ENCODE peak calls at places on chromosome X, in six cellular contexts. J, C, R, K, G and O are unnamed samples.

GRCh38 chrX:14015294-14015693 is 14.4 kb downstream of the GEMIN8 start:
- DNase-seq in J (no peak), C (no peak), R (peak; percentile 84), K (peak; percentile 35), G (no peak), O (no peak)

GRCh38 chrX:46034868-46035267 is 510.4 kb downstream of the ZNF674 start:
- DNase-seq in J (no peak), C (no peak), R (no peak), K (no peak), G (no peak), O (no peak)

GRCh38 chrX:152941328-152942111 is 43.7 kb downstream of the ZNF185 start:
- DNase-seq in J (peak; percentile 95), C (peak; percentile 95), R (peak; percentile 88), K (peak; percentile 93), G (peak; percentile 93), O (peak; percentile 94)

GRCh38 chrX:2576793-2577192 is 76.0 kb upstream of the DHRSX start:
- DNase-seq in J (no peak), C (no peak), R (peak; percentile 13), K (peak; percentile 13), G (no peak), O (no peak)

GRCh38 chrX:134625315-134625718 is 33.0 kb downstream of the PLAC1 start:
- DNase-seq in J (no peak), C (no peak), R (peak; percentile 72), K (no peak), G (no peak), O (no peak)

GRCh38 chrX:13598877-13599276 is 29.5 kb downstream of the EGFL6 start:
- DNase-seq in J (peak; percentile 23), C (no peak), R (peak; percentile 25), K (peak; percentile 24), G (no peak), O (no peak)

GRCh38 chrX:9164535-9165425 is 130.9 kb upstream of the FAM9B start:
- DNase-seq in J (no peak), C (no peak), R (peak; percentile 29), K (peak; percentile 50), G (no peak), O (no peak)

GRCh38 chrX:10089378-10089795 is 67.4 kb upstream of the CLCN4 start:
- DNase-seq in J (no peak), C (no peak), R (no peak), K (no peak), G (no peak), O (no peak)

GRCh38 chrX:20361081-20361889 is 94.6 kb upstream of the RPS6KA3 start:
- DNase-seq in J (peak; percentile 17), C (no peak), R (peak; percentile 65), K (peak; percentile 72), G (no peak), O (no peak)

GRCh38 chrX:21996872-21997271 is 35.3 kb upstream of the PHEX start:
- DNase-seq in J (no peak), C (no peak), R (peak; percentile 82), K (peak; percentile 79), G (no peak), O (no peak)

GRCh38 chrX:112053169-112053568 is 29.4 kb downstream of the TRPC5 start:
- DNase-seq in J (no peak), C (no peak), R (no peak), K (no peak), G (no peak), O (no peak)

GRCh38 chrX:8433296-8434094 is 31.1 kb upstream of the VCX3B start:
- DNase-seq in J (no peak), C (no peak), R (peak; percentile 1), K (no peak), G (no peak), O (no peak)

GRCh38 chrX:139026406-139027200 is 315.1 kb upstream of the FGF13 start:
- DNase-seq in J (no peak), C (no peak), R (no peak), K (no peak), G (no peak), O (no peak)

GRCh38 chrX:45769919-45770582 is 569.4 kb upstream of the DIPK2B start:
- DNase-seq in J (peak; percentile 26), C (no peak), R (peak; percentile 85), K (peak; percentile 96), G (peak; percentile 80), O (peak; percentile 85)

GRCh38 chrX:12753366-12753765 is 37.8 kb upstream of the PRPS2 start:
- DNase-seq in J (no peak), C (no peak), R (no peak), K (no peak), G (no peak), O (no peak)

GRCh38 chrX:103248553-103248952 is 6.4 kb downstream of the TCEAL8 start:
- DNase-seq in J (no peak), C (no peak), R (peak; percentile 30), K (peak; percentile 49), G (no peak), O (no peak)

GRCh38 chrX:43469391-43470054 is 186.6 kb upstream of the MAOA start:
- DNase-seq in J (no peak), C (no peak), R (no peak), K (no peak), G (no peak), O (no peak)

GRCh38 chrX:119605398-119605738 is 856 bp downstream of the NKRF start:
- DNase-seq in J (no peak), C (peak; percentile 13), R (no peak), K (peak; percentile 2), G (no peak), O (peak; percentile 59)

GRCh38 chrX:68307767-68308166 is 125.5 kb downstream of the OPHN1 start:
- DNase-seq in J (no peak), C (no peak), R (peak; percentile 82), K (peak; percentile 79), G (no peak), O (no peak)

GRCh38 chrX:131704136-131704695 is 160.3 kb downstream of the OR13H1 start:
- DNase-seq in J (no peak), C (peak; percentile 94), R (peak; percentile 84), K (no peak), G (peak; percentile 93), O (no peak)

GRCh38 chrX:77398341-77398740 is 48.8 kb upstream of the FGF16 start:
- DNase-seq in J (no peak), C (no peak), R (peak; percentile 38), K (no peak), G (no peak), O (no peak)

GRCh38 chrX:122244080-122244479 is 940.0 kb upstream of the GRIA3 start:
- DNase-seq in J (no peak), C (no peak), R (no peak), K (no peak), G (no peak), O (no peak)

GRCh38 chrX:154517101-154517781 is 1.2 kb upstream of the FAM3A start:
- DNase-seq in J (peak; percentile 11), C (no peak), R (no peak), K (no peak), G (no peak), O (no peak)

DNA sequence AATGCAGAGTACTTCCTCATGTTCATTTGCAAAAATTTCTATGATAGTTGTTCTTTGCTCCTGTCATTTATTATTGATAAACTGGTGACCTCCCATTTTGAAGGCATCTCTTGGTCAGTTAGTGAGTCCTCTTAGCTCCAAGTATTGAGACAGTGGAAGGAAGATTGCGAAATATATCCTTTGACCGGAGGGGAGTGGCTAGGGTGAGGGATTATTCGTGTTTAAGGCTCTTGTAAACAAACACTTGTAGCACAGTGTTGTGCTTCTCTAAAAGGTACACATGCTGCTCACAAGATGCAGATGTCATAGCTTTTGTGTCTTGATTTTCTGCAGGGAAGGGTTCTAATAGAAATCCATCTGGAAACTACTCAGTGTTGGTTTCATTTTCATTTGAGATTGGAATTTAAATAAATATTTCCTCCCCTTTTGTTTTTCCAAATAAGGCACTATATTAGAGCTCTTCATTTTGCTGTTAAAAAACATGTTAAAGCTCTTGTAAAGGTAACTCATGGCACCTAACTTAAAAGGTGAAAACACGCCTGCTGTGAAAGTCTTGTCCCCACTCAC is 21.8 kb downstream of the TXLNG start:
- DNase-seq in J (no peak), C (no peak), R (peak; percentile 80), K (peak; percentile 65), G (no peak), O (no peak)
- H3K4me3 ChIP-seq in J (no peak overlapping the region), C (no peak overlapping the region), R (peak overlapping the region; percentile 32), K (peak overlapping the region; percentile 53), G (no peak overlapping the region), O (peak overlapping the region; percentile 36)

GRCh38 chrX:53282313-53282712 is 929 bp upstream of the IQSEC2 start:
- DNase-seq in J (peak; percentile 42), C (no peak), R (no peak), K (peak; percentile 44), G (no peak), O (no peak)

GRCh38 chrX:53280316-53280702 is 1.1 kb downstream of the IQSEC2 start:
- DNase-seq in J (no peak), C (no peak), R (no peak), K (no peak), G (no peak), O (no peak)

GRCh38 chrX:53283099-53283498 is 1.7 kb upstream of the IQSEC2 start:
- DNase-seq in J (no peak), C (no peak), R (no peak), K (no peak), G (no peak), O (no peak)

GRCh38 chrX:53280703-53281320 is 572 bp downstream of the IQSEC2 start:
- DNase-seq in J (peak; percentile 27), C (no peak), R (peak; percentile 44), K (peak; percentile 49), G (peak; percentile 67), O (no peak)

GRCh38 chrX:53281321-53281822 is at the start of gene IQSEC2:
- DNase-seq in J (peak; percentile 61), C (peak; percentile 34), R (peak; percentile 81), K (peak; percentile 83), G (peak; percentile 92), O (peak; percentile 91)
- H3K4me3 ChIP-seq in J (peak within 1 kb of the TSS; percentile 31), C (no peak within 1 kb of the TSS), R (peak within 1 kb of the TSS; percentile 39), K (peak within 1 kb of the TSS; percentile 24), G (peak within 1 kb of the TSS; percentile 52), O (peak within 1 kb of the TSS; percentile 55)

DNA sequence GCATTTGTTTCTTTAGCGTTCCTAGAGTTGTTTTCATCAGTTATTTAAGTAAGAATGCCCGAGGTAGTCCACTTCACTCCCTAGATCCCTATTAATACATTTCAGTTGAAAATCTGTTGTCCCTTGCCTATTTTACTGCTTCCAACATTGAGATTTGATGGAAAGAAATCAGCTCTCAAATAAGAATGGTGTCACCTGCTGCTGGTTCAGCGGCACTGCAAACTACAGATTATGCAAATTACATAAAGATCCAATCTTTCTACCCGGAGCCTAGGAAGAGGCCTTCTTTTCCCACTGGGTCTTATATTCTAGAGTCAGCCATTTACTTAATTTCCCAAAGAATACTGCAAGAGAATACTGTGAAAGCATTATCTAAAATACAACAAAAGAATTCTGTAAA is 597.6 kb upstream of the MAGEB2 start:
- DNase-seq in J (peak; percentile 12), C (no peak), R (peak; percentile 8), K (peak; percentile 21), G (no peak), O (no peak)
- H3K4me3 ChIP-seq in J (no peak overlapping the region), C (no peak overlapping the region), R (no peak overlapping the region), K (no peak overlapping the region), G (no peak overlapping the region), O (no peak overlapping the region)

DNA sequence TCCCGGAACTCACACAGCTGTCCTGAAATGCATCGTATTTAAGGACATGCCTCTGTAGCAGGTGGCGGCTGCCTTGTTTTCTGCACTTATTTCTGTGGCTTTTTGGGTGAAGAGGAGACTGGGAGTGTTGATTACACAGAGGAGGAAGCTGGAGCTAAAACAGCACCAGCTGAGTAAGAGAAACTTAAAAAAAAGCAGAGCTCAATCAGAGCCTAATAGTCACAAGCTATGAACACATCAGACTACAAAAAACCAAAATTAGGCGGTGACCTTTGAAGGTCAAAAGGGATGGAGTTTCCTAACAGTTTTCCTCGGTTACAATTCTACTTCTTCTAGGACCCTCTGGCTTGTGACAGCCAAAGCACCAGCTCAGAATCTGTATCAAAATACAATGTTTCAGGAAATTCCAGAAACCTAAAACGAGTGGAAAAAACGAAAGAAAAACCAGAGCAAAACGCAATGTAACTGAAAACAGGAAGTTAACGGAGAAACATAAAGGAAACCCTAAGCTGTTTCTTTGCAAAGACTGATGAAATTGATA is 13.5 kb downstream of the PRKX start:
- DNase-seq in J (no peak), C (no peak), R (peak; percentile 12), K (peak; percentile 31), G (no peak), O (no peak)
- H3K4me3 ChIP-seq in J (no peak overlapping the region), C (no peak overlapping the region), R (peak overlapping the region; percentile 16), K (peak overlapping the region; percentile 42), G (peak overlapping the region; percentile 48), O (peak overlapping the region; percentile 36)